ENCODE peak calls at places on chromosomes 6 and 20, in five cellular contexts. H, K, F, C and M are unnamed samples.
A peak's percentile ranks its signal among the peaks of the same experiment; 100 is the strongest.

GRCh38 chr6:76683985-76684384 is 611.5 kb upstream of the IMPG1 start:
- DNase-seq in K (no peak), H (no peak), F (no peak), C (no peak), M (peak; percentile 55)

GRCh38 chr6:20302168-20302567 is 89.9 kb upstream of the MBOAT1 start:
- DNase-seq in F (no peak), K (no peak), C (no peak), H (no peak), M (no peak)

GRCh38 chr6:119161450-119161849 is 83.0 kb upstream of the FAM184A start:
- DNase-seq in K (no peak), C (no peak), H (no peak), F (no peak), M (no peak)

GRCh38 chr20:23399568-23400241 is 21.6 kb downstream of the NAPB start:
- DNase-seq in C (no peak), F (no peak), K (no peak), H (peak; percentile 58), M (no peak)

GRCh38 chr6:111606620-111607115 is 990 bp upstream of the TRAF3IP2 start:
- DNase-seq in H (no peak), K (no peak), C (no peak), F (no peak), M (no peak)

GRCh38 chr20:50520222-50520877 is 10.2 kb downstream of the PTPN1 start:
- DNase-seq in K (no peak), H (no peak), C (no peak), F (no peak), M (no peak)

GRCh38 chr6:113317870-113318269 is 539.3 kb upstream of the MARCKS start:
- DNase-seq in F (peak; percentile 23), C (no peak), K (no peak), H (no peak), M (no peak)

GRCh38 chr6:53651764-53652401 is 13.7 kb downstream of the KLHL31 start:
- DNase-seq in H (peak; percentile 44), K (peak; percentile 88), F (peak; percentile 61), C (peak; percentile 59), M (peak; percentile 88)

GRCh38 chr20:17909745-17910345 is 58.7 kb downstream of the SNX5 start:
- DNase-seq in H (no peak), F (no peak), C (no peak), K (no peak), M (no peak)

GRCh38 chr6:107488174-107488874 is 1.6 kb upstream of the SOBP start:
- DNase-seq in H (no peak), C (no peak), F (no peak), K (no peak), M (no peak)

GRCh38 chr6:44022671-44023352 is 104.4 kb downstream of the MRPL14 start:
- DNase-seq in K (no peak), F (no peak), H (no peak), C (no peak), M (no peak)
- H2AFZ ChIP-seq in K (no peak overlapping the region), F (no peak overlapping the region), H (peak overlapping the region; percentile 46), C (no peak overlapping the region), M (no peak overlapping the region)

DNA sequence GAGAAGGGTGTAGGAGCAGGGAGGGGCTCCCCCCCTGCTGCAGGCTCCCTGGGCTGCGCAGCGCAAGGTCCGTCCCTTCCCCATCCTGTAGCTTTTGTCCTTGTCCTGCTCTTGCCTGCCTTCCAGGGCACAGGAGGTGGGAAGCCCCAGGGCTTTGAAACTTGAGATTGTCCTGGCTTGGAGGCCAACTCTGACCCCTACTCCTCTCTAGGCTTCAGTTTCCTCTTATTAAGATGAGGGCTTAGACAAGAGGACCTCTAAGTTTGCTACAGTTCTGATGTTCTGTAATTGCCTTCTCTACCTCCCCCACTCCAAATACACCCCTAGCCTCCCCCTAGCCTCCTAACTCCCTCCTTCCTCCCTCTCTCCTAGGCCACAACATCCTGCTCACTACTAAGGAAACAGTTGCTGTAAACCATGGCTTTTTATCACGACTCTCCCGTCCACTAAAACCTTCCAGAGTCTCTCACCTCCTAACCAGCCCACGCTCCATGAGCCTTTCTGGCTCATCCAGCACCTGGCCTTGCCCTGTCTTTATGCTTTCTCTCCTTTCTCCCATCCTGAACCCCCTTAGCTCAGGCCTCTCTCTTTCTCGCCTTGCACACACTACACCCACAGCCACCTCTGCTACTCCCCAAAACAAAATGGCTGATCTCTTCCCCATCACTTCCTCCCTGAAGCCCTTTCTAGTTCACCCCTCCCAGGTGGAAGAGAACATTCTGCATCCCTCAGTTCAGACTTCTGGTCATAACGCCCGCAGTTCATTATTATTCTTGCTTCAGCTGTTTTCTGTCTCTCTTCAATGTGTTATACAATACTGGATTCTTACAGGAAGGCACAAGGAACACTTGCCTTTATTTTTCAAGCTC is 10.2 kb downstream of the UNC5CL start:
- DNase-seq in F (no peak), K (no peak), C (no peak), H (no peak), M (peak; percentile 71)
- H3K23ac ChIP-seq in F (peak overlapping the region; percentile 3), K (no peak overlapping the region), C (no peak overlapping the region), H (peak overlapping the region; percentile 46), M (no peak overlapping the region)

GRCh38 chr6:162092816-162093502 is 634.6 kb downstream of the PRKN start:
- DNase-seq in C (no peak), H (no peak), K (no peak), F (no peak), M (no peak)
- H2AK5ac ChIP-seq in C (no peak overlapping the region), H (no peak overlapping the region), K (no peak overlapping the region), F (no peak overlapping the region), M (no peak overlapping the region)

GRCh38 chr6:135935951-135936601 is 84.6 kb downstream of the PDE7B start:
- DNase-seq in F (no peak), K (peak; percentile 2), H (peak; percentile 75), C (no peak), M (no peak)

GRCh38 chr6:135937126-135937525 is 85.6 kb downstream of the PDE7B start:
- DNase-seq in H (no peak), F (no peak), C (no peak), K (no peak), M (no peak)

GRCh38 chr6:135936606-135937005 is 85.1 kb downstream of the PDE7B start:
- DNase-seq in K (peak; percentile 62), C (no peak), H (peak; percentile 98), F (no peak), M (no peak)

GRCh38 chr6:135932651-135933050 is 81.2 kb downstream of the PDE7B start:
- DNase-seq in C (no peak), F (no peak), H (no peak), K (peak; percentile 36), M (no peak)
- H2AFZ ChIP-seq in C (no peak overlapping the region), F (no peak overlapping the region), H (no peak overlapping the region), K (no peak overlapping the region), M (no peak overlapping the region)

GRCh38 chr20:19211252-19211651 is 1.2 kb upstream of the SLC24A3 start:
- DNase-seq in H (no peak), K (no peak), F (no peak), C (no peak), M (no peak)

GRCh38 chr20:19210426-19211155 is 1.9 kb upstream of the SLC24A3 start:
- DNase-seq in F (no peak), H (no peak), K (no peak), C (no peak), M (no peak)

GRCh38 chr20:19211661-19212523 is 550 bp upstream of the SLC24A3 start:
- DNase-seq in C (no peak), K (no peak), H (no peak), F (peak; percentile 36), M (peak; percentile 50)

GRCh38 chr20:19213946-19214490 is 1.6 kb downstream of the SLC24A3 start:
- DNase-seq in K (no peak), C (no peak), F (no peak), H (no peak), M (no peak)

DNA sequence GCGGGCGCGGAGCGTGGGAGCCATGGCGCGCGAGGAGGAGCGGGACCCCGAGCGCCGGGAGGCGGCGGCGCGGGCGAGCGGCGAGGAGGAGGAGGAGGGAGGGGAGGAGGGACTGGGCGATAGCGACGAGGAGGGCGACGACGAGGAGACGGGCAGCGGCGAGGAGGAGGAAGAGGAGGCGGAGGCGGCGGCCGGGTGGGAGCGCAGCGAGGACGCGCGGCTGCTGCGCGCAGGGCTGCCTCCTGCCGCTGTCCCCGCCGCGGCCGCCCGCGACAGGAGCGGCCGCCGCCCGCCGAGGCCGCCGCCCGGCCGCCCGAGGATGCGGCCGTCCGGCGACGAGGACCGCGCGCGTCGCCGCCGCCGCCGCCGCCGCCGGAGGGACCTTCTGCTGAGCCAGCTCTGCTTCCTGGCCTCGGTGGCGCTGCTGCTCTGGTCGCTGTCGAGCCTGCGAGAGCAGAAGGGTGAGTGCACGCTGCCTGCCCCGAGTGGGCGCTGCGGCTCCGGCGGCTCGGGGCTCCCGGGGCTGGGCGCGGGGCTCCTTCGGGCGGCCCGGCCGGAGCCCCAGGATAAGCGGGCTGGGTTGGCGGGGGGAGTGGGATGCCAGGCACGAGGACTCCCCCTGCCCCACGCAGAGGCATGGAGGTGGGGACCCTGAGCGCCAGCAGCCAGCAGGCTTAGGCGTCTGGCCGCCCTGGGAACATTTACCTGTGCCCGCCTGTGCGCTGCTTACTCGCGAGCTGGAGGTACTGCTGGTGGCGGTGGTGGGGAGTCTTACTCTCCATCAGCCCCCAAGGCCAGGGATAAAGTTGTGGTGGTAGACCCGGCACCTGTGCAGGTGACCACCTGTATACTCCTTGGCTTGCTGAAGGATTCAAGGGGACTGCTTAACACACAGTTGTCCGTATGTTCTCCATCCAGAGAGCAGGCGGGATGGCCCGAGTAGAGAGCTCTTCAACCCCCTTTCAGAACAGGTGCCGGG is at the start of gene SLC24A3:
- DNase-seq in C (no peak), F (peak; percentile 69), K (peak; percentile 41), H (no peak), M (peak; percentile 75)
- H3K23ac ChIP-seq in C (no peak within 1 kb of the TSS), F (peak within 1 kb of the TSS; percentile 73), K (no peak within 1 kb of the TSS), H (no peak within 1 kb of the TSS), M (no peak within 1 kb of the TSS)

DNA sequence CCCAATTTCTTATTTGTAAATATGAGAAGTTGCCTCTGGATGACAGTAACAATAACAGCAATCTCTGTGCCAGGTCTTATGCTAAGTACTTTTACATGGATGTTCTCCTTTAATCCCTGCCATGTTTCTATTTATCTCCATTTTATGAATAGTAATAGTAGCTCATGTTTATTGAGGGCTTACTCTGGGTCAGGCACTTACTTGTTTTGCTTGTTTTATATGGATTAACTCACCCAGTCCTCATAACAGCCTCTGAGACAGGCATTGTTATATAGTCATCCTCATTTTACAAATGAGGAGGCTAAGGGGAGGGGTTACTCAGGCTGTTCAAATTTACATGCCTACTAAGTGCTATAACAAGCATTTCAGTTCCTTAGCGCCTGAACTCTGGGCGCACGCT is 64.3 kb downstream of the ARID1B start:
- DNase-seq in C (no peak), F (no peak), H (no peak), K (no peak), M (no peak)
- H2AK5ac ChIP-seq in C (no peak overlapping the region), F (no peak overlapping the region), H (no peak overlapping the region), K (no peak overlapping the region), M (no peak overlapping the region)

DNA sequence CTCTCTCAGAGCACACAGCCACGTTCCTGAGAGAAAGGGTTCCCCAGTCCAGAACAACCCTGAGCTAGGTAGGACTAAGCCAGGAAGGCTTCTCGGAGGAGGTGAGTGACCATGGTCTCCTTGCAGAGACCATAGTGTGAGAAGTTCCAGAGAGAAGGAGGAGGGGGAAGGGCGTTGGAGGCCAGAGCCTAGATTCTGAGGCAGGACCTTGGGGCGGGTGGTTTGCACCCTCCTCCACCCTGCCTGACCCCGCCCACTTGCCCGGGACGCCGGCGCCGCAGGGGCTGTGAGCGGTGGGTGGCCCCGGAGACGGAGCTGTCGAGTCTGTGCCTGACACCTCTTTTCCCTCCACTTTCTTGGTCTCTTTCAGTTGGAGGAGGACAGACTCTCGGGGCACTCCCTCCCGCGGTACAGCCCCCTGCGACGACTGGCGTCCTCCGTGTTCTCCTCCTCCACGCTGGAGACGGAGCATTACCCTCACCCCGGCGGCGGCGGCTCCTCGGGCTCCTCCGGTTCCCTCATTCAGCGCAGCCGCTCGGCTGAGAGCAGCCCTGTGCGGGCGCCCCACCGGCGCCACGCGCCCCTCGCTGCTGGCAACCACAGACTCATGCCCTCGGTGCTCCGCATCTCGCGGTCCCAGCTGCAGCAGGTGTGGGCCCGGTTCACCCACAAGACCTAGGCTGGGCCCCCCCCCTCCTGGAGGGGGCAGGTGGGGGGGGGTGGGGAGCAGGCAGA is 26.2 kb downstream of the TTBK1 start:
- DNase-seq in K (no peak), F (no peak), H (no peak), C (no peak), M (peak; percentile 38)
- H2AFZ ChIP-seq in K (no peak overlapping the region), F (no peak overlapping the region), H (peak overlapping the region; percentile 87), C (no peak overlapping the region), M (no peak overlapping the region)